ENCODE peak calls at places on chromosome 14, in five cellular contexts. F is osteocyte, Y is heart right ventricle, N is type B pancreatic cell, I is breast epithelium. H is an unnamed sample.

GRCh38 chr14:94157195-94157594 is 16.9 kb upstream of the PPP4R4 start:
- DNase-seq in F (no peak), Y (no peak), N (no peak), I (no peak), H (no peak)

GRCh38 chr14:87109271-87109670 is 883.7 kb downstream of the GALC start:
- DNase-seq in F (no peak), Y (no peak), N (no peak), I (no peak), H (no peak)

GRCh38 chr14:52063107-52063506 is 5.8 kb downstream of the NID2 start:
- DNase-seq in F (no peak), Y (peak), N (no peak), I (no peak), H (no peak)

GRCh38 chr14:92252291-92252690 is 70.7 kb upstream of the SLC24A4 start:
- DNase-seq in F (no peak), Y (no peak), N (no peak), I (no peak), H (no peak)

GRCh38 chr14:96143906-96144305 is 60.7 kb upstream of the BDKRB2 start:
- DNase-seq in F (no peak), Y (no peak), N (no peak), I (no peak), H (no peak)

GRCh38 chr14:24817638-24818053 is 183.7 kb upstream of the GZMB start:
- DNase-seq in F (no peak), Y (no peak), N (no peak), I (no peak), H (no peak)

GRCh38 chr14:79510659-79511058 is 700.6 kb downstream of the DIO2 start:
- DNase-seq in F (no peak), Y (no peak), N (no peak), I (no peak), H (no peak)

GRCh38 chr14:53881161-53881846 is 75.3 kb downstream of the BMP4 start:
- DNase-seq in F (no peak), Y (no peak), N (no peak), I (no peak), H (no peak)

GRCh38 chr14:63632932-63633514 is 8.6 kb downstream of the WDR89 start:
- DNase-seq in F (no peak), Y (no peak), N (no peak), I (no peak), H (no peak)

GRCh38 chr14:61470954-61471279 is 149.5 kb downstream of the PRKCH start:
- DNase-seq in F (no peak), Y (no peak), N (no peak), I (no peak), H (no peak)

GRCh38 chr14:100537701-100538565 is 49.3 kb downstream of the BEGAIN start:
- DNase-seq in F (no peak), Y (no peak), N (peak), I (peak), H (peak)

GRCh38 chr14:28763914-28764848 is 2.4 kb upstream of the FOXG1 start:
- DNase-seq in F (no peak), Y (no peak), N (no peak), I (no peak), H (no peak)

GRCh38 chr14:90785876-90786450 is 30.3 kb downstream of the TTC7B start:
- DNase-seq in F (no peak), Y (no peak), N (no peak), I (no peak), H (no peak)

GRCh38 chr14:90784621-90785270 is 31.5 kb downstream of the TTC7B start:
- DNase-seq in F (no peak), Y (no peak), N (no peak), I (no peak), H (no peak)

GRCh38 chr14:90783344-90783743 is 32.9 kb downstream of the TTC7B start:
- DNase-seq in F (no peak), Y (no peak), N (no peak), I (no peak), H (no peak)

GRCh38 chr14:90788031-90788430 is 28.2 kb downstream of the TTC7B start:
- DNase-seq in F (no peak), Y (no peak), N (no peak), I (no peak), H (no peak)

DNA sequence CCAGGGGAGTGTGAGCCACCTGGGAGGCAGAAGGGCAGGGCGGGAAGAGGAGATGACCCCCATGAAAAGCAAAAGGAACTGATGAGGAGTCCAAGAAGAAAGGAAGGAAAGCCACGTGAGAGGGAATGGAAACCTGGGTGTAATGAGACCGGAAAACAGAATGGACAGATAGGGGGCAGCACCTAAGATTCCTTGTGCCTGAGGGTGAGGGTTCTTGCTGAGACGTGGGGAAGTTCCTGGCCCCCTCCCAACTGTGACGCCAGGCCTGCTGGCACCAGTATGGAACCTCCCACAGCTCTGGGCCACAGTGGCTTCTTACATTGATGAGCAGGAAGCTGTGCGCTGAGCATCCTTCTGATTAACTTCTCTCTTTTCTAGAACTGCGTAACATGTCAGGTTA is 30.8 kb downstream of the TTC7B start:
- DNase-seq in F (no peak), Y (no peak), N (no peak), I (no peak), H (no peak)
- TF ChIP-seq CTCF in F (peak), Y (peak), N (no peak), I (no peak), H (no peak)

DNA sequence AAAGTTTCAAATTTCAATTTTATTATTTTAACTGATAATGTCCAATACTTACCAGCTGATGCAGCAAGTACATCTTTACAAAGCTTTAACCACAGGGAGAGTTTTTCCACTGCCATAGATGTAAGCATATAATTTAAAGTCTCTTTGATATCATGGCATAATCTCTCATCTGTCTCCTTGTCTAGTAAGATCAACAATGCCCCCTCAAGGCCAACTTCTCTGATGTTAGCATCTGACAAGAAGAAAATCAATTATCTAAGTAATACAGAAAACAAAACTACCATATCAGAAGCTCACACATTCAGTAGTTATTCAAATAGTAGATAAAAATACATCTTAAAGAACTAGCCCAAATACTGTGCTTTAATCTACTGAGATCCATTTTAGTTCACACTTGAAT is 94.2 kb downstream of the HEATR5A start:
- DNase-seq in F (no peak), Y (no peak), N (no peak), I (no peak), H (no peak)
- TF ChIP-seq CTCF in F (peak), Y (no peak), N (no peak), I (no peak), H (no peak)

GRCh38 chr14:74377976-74378690 is 29.9 kb downstream of the VRTN start:
- DNase-seq in F (no peak), Y (no peak), N (no peak), I (no peak), H (no peak)

GRCh38 chr14:74380172-74380571 is 31.9 kb downstream of the VRTN start:
- DNase-seq in F (no peak), Y (no peak), N (no peak), I (no peak), H (no peak)

GRCh38 chr14:74380845-74381244 is 32.6 kb downstream of the VRTN start:
- DNase-seq in F (no peak), Y (no peak), N (no peak), I (no peak), H (no peak)

GRCh38 chr14:74382231-74382630 is 34.0 kb downstream of the VRTN start:
- DNase-seq in F (no peak), Y (no peak), N (no peak), I (no peak), H (no peak)
- TF ChIP-seq CTCF in F (no peak), Y (no peak), N (no peak), I (no peak), H (no peak)

DNA sequence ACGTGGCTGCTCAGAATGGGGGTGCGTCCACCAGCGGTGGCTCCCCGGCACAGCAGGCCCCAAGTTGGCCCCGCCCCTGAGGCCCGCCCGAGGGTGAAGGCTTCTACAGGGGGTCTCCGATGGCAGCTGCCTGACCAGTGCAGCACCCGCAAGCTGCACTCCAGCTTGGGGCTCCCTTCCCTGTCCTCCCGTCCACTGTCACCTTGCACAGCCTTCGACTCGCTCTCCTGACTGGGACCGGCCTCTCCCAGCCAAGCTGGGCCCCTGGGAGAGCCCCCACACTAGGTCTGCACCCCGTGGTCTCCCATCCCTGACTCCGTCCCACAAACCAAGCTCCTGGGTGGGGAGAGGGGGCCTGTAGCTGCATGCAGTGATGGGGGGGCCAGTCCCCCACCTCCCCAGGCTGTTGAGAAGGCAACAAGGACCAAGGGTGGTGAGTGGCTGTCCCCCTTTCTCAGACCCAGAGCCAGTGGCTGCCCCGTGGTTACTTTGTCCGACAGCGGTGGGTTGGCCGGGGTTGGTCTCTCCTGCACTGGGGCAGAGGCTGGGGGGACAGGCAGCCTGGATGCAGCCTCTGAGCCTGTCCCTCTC is 216.8 kb downstream of the KIF26A start:
- DNase-seq in F (no peak), Y (no peak), N (no peak), I (no peak), H (peak)
- TF ChIP-seq CTCF in F (no peak), Y (no peak), N (no peak), I (no peak), H (no peak)